ENCODE peak calls at places on chromosome 16, in five cellular contexts. K is HFFc6, S is mucosa of descending colon, B is heart left ventricle, P is H1. F is an unnamed sample.
A peak's percentile ranks its signal among the peaks of the same experiment; 100 is the strongest.

GRCh38 chr16:3458852-3459361 is 15.4 kb downstream of the NAA60 start:
- DNase-seq in K (peak; percentile 19), S (peak; percentile 77), B (no peak), P (no peak), F (no peak)

GRCh38 chr16:69057400-69058378 is 47.8 kb upstream of the HAS3 start:
- DNase-seq in K (peak; percentile 87), S (no peak), B (no peak), P (no peak), F (no peak)

GRCh38 chr16:30002614-30003346 is 6.7 kb downstream of the INO80E start:
- DNase-seq in K (no peak), S (no peak), B (no peak), P (no peak), F (no peak)

GRCh38 chr16:81401035-81401950 is 43.3 kb upstream of the CMIP start:
- DNase-seq in K (peak; percentile 74), S (peak; percentile 31), B (peak; percentile 48), P (no peak), F (no peak)

GRCh38 chr16:88923926-88924833 is 52.8 kb downstream of the CBFA2T3 start:
- DNase-seq in K (no peak), S (no peak), B (no peak), P (no peak), F (no peak)

GRCh38 chr16:2512920-2513404 is 790 bp upstream of the ATP6V0C start:
- DNase-seq in K (no peak), S (no peak), B (peak; percentile 10), P (no peak), F (peak; percentile 87)

GRCh38 chr16:3842994-3843393 is 37.5 kb downstream of the CREBBP start:
- DNase-seq in K (no peak), S (no peak), B (no peak), P (no peak), F (no peak)

GRCh38 chr16:89257281-89257731 is 39.8 kb downstream of the ZNF778 start:
- DNase-seq in K (no peak), S (no peak), B (no peak), P (no peak), F (no peak)

GRCh38 chr16:17467923-17468540 is 2.7 kb downstream of the XYLT1 start:
- DNase-seq in K (peak; percentile 59), S (peak; percentile 88), B (peak; percentile 59), P (no peak), F (no peak)

GRCh38 chr16:50679266-50679665 is 1.8 kb downstream of the SNX20 start:
- DNase-seq in K (no peak), S (no peak), B (no peak), P (no peak), F (peak; percentile 70)

GRCh38 chr16:70721202-70721963 is 35.5 kb upstream of the MTSS2 start:
- DNase-seq in K (no peak), S (no peak), B (no peak), P (no peak), F (no peak)

GRCh38 chr16:16143038-16143763 is 80.1 kb downstream of the ABCC6 start:
- DNase-seq in K (peak; percentile 11), S (peak; percentile 32), B (no peak), P (no peak), F (no peak)

GRCh38 chr16:30473231-30474061 is 904 bp downstream of the ITGAL start:
- DNase-seq in K (no peak), S (no peak), B (no peak), P (no peak), F (no peak)

GRCh38 chr16:28863929-28864886 is 565 bp downstream of the SH2B1 start:
- DNase-seq in K (peak; percentile 30), S (peak; percentile 70), B (no peak), P (no peak), F (no peak)

GRCh38 chr16:46743232-46743719 is 4.9 kb downstream of the MYLK3 start:
- DNase-seq in K (peak; percentile 32), S (peak; percentile 12), B (peak; percentile 40), P (no peak), F (no peak)

GRCh38 chr16:21608647-21609328 is 9.4 kb downstream of the METTL9 start:
- DNase-seq in K (no peak), S (no peak), B (no peak), P (no peak), F (no peak)

GRCh38 chr16:17578921-17579876 is 108.4 kb upstream of the XYLT1 start:
- DNase-seq in K (peak; percentile 85), S (peak; percentile 89), B (peak; percentile 38), P (peak; percentile 74), F (no peak)

GRCh38 chr16:82761858-82762257 is 135.1 kb downstream of the CDH13 start:
- DNase-seq in K (no peak), S (peak; percentile 25), B (no peak), P (no peak), F (no peak)

GRCh38 chr16:4666537-4667202 is 26.7 kb upstream of the NUDT16L1 start:
- DNase-seq in K (no peak), S (no peak), B (no peak), P (no peak), F (no peak)

DNA sequence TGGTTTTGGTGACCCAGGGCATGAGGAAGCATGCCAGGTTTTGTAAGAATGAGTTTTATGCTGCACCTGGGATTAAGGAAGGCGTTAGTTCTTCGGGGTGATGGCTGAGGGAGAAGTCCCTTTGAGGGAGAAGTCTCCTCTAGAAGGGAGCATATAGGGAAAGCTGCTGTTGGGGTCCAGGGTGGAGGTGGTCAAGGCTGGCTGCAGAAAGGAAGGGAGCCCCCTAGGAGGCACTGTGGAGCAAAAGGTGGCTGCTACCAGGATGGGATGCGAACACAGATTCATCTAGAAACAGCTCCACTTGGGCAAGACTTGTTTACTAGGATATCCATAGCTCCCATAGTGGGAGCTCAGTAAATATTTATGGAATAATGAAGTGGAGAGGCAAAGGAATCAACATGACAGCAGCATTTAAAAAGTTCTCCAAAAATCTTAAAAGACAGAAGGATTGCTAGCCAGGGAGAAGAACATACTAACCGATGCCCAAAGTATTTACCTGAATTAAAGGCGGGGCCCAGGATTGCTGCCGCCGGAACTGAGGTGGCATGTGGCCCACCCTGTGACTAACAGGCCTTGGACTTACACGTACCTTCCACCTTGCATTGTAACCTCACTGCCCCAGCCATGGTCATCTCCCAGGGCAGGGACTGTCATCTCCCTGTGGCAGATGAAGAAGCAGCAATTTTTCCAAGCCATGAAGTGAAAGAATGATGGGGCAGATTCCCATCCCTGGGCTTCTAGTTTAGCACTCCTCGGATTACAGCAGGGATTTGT is 7.1 kb upstream of the LPCAT2 start:
- DNase-seq in K (no peak), S (no peak), B (no peak), P (no peak), F (no peak)
- TF ChIP-seq CTCF in K (peak; percentile 70), S (no peak), B (peak; percentile 25), P (peak; percentile 79), F (peak; percentile 55)

GRCh38 chr16:52069866-52070265 is 477.1 kb downstream of the TOX3 start:
- DNase-seq in K (peak; percentile 35), S (no peak), B (no peak), P (no peak), F (no peak)

GRCh38 chr16:52071101-52071500 is 475.8 kb downstream of the TOX3 start:
- DNase-seq in K (no peak), S (no peak), B (no peak), P (no peak), F (no peak)

GRCh38 chr16:52066951-52067350 is 480.0 kb downstream of the TOX3 start:
- DNase-seq in K (no peak), S (no peak), B (no peak), P (no peak), F (no peak)

GRCh38 chr16:52070341-52071057 is 476.4 kb downstream of the TOX3 start:
- DNase-seq in K (no peak), S (no peak), B (no peak), P (no peak), F (no peak)

DNA sequence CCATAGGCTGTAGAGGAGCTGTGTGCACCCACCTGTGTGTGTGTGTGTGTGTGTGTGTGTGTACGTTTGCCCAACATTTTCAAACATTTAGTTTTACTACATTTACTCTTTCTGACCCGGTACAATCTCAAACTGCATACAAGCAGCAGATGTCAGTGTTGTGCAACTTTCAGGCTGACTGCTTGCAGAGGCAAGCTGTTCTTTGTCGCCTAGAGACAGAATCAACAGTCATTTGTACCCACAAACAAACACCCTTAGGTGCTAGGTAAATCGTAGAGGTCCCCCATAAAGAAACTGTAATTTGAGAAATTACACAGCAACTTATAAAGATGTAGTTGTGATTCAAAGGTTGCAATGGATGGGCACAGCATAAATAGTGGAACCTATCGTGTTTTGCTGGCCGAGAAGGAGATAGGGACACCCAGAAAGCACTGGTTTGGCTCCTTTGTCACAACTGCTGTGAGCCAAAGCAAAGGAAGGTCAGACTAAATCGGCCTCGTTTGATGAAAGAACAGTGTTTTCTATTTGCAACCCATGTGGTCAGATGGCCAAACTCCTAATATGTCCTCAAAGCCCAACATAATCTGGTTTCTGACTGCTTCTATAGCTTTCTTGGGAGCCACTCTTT is 478.4 kb downstream of the TOX3 start:
- DNase-seq in K (peak; percentile 18), S (peak; percentile 64), B (no peak), P (peak; percentile 3), F (no peak)
- TF ChIP-seq CTCF in K (peak; percentile 23), S (no peak), B (peak; percentile 46), P (peak; percentile 15), F (peak; percentile 84)

DNA sequence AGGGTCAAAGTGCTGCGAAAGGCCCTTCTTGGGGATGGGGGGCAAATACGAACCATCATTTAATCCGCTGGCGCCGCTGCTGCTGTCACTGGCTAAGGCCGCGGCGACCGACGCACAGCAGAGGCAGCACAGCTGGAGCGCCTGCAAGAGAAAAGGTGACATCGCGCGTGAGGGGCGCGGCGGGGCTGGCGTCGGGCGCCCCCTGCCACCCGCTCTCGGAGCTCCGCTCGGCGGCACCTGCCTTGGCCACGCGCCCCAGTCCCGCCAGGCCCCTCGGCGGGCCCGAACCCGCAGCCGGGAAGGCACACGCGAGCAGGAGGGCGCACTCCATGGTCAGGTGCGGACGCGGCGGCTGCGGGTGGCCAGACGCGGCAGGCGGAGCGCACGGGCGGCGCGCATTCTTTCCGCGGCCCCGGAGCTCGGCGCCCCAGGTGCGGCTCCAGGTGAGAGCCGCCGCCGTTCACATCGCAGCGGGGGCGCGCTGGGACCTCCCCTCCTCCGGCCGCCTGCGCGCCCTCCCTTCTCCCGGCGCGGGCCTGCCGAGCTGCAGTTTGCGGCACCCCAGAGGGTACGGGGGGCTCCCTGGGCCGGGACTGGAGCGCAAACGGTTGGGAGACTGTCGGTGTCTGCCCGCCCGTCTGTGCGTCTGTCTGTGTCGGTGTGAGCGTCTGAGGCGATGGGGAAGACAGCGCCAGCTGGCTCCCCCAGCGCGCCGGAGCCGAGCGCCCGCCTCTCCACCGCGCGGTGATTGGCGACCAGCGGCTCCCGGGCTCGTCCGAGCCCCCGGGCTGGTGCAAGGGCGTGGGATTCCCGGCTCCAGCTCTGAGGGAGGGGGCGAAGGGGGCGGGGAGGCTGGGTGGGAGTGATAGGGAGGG is at the start of gene ADAMTS18:
- DNase-seq in K (no peak), S (no peak), B (no peak), P (no peak), F (no peak)
- TF ChIP-seq CTCF in K (no peak), S (no peak), B (no peak), P (peak; percentile 15), F (no peak)

DNA sequence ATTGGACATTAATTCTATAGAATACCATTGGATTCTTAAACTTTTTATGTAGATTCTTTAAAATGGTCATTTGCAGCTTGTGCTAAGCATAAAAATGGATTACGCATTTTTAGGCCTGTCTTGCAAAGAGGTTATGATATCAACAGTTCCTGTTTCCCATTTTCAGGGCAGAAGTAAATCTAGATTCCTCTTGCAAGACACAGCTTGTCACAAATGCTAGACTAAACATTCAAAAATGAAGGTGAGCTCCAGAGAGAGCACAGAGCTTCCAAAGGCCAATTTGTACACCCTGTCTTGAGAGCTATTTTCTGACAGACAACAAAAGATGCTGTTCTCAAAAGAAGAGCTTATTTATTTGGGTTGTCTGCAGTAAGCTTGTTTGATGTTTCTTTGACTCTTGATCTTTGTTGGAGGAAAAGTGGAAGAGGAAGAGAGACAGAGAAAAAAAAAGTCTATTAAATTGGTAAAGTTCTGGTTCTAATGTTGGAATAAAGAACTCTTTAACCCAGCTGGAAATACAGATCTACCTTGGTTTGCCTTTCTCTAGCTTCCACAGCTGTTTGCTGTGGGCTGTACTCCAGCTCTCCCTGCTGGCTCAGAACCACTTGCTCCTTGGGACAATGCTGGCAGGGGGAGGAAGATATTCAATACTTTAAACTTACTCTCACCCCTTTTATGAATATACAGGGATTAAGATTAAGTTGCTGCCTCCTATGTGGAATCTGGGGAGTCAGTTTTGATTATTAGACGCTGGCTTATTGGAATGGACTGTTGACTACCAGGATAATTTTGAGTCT is 651.8 kb downstream of the CDH11 start:
- DNase-seq in K (no peak), S (peak; percentile 23), B (no peak), P (no peak), F (no peak)
- TF ChIP-seq CTCF in K (no peak), S (no peak), B (peak; percentile 43), P (peak; percentile 16), F (peak; percentile 49)